ENCODE peak calls at places on chromosomes 5 and 9, in seven cellular contexts. E is stomach, S is sigmoid colon, W is GM12878, R is K562, D is SK-N-SH, V is transverse colon. K is an unnamed sample.

GRCh38 chr5:163846512-163846911 is 341.1 kb downstream of the MAT2B start:
- DNase-seq in V (no peak), E (no peak), D (no peak), W (no peak), R (no peak), S (no peak), K (no peak)

GRCh38 chr9:76223749-76224340 is 170.4 kb downstream of the RFK start:
- DNase-seq in S (no peak), V (no peak), R (no peak), D (no peak), W (no peak), E (no peak), K (no peak)

GRCh38 chr5:40616791-40617190 is 62.9 kb upstream of the PTGER4 start:
- DNase-seq in R (no peak), D (no peak), E (no peak), V (no peak), W (no peak), S (no peak), K (no peak)

GRCh38 chr5:179912951-179913350 is 5.3 kb upstream of the TBC1D9B start:
- DNase-seq in S (no peak), V (no peak), D (no peak), R (no peak), E (peak), W (no peak), K (no peak)

GRCh38 chr9:88583901-88584596 is 49.1 kb downstream of the NXNL2 start:
- DNase-seq in D (no peak), W (no peak), E (no peak), S (no peak), R (no peak), V (no peak), K (no peak)

GRCh38 chr5:77012601-77013000 is 17.6 kb upstream of the AGGF1 start:
- DNase-seq in D (no peak), V (no peak), W (no peak), E (no peak), R (no peak), S (no peak), K (no peak)

GRCh38 chr9:21060919-21061561 is 16.7 kb downstream of the IFNB1 start:
- DNase-seq in W (peak), R (no peak), E (no peak), S (no peak), V (peak), D (no peak), K (peak)

GRCh38 chr5:139272471-139273321 is 20.8 kb upstream of the MATR3 start:
- DNase-seq in D (no peak), V (peak), S (no peak), E (no peak), R (no peak), W (no peak), K (no peak)

GRCh38 chr5:142013734-142014495 is 1.1 kb upstream of the GNPDA1 start:
- DNase-seq in S (peak), W (no peak), R (peak), E (no peak), V (peak), D (no peak), K (peak)

GRCh38 chr5:150227606-150228273 is 37.9 kb downstream of the SLC6A7 start:
- DNase-seq in R (no peak), V (no peak), E (no peak), D (peak), S (no peak), W (no peak), K (no peak)

GRCh38 chr5:6585168-6585567 is 47.7 kb downstream of the NSUN2 start:
- DNase-seq in D (no peak), S (no peak), R (no peak), V (no peak), E (no peak), W (no peak), K (peak)

GRCh38 chr9:94145640-94146039 is 61.4 kb downstream of the PTPDC1 start:
- DNase-seq in R (peak), V (no peak), W (no peak), E (no peak), D (no peak), S (no peak), K (no peak)

GRCh38 chr5:72478684-72479083 is 28.5 kb downstream of the ZNF366 start:
- DNase-seq in D (no peak), S (no peak), R (no peak), W (no peak), V (no peak), E (no peak), K (no peak)

GRCh38 chr9:83583151-83584014 is 39.6 kb upstream of the IDNK start:
- DNase-seq in W (no peak), S (peak), E (peak), R (peak), V (peak), D (peak), K (peak)

GRCh38 chr5:34762321-34762871 is 76.6 kb upstream of the TTC23L start:
- DNase-seq in E (no peak), D (peak), S (no peak), W (no peak), R (no peak), V (no peak), K (no peak)

GRCh38 chr9:124478014-124478753 is 27.9 kb downstream of the ADGRD2 start:
- DNase-seq in S (no peak), V (no peak), R (no peak), W (no peak), E (no peak), D (peak), K (no peak)

GRCh38 chr5:36885149-36885548 is 8.6 kb downstream of the NIPBL start:
- DNase-seq in W (no peak), R (no peak), S (no peak), E (no peak), D (no peak), V (no peak), K (no peak)

GRCh38 chr9:12814877-12815237 is 40.0 kb downstream of the LURAP1L start:
- DNase-seq in D (no peak), S (no peak), V (no peak), R (no peak), W (no peak), E (no peak), K (no peak)

GRCh38 chr9:77218612-77219011 is 41.3 kb downstream of the VPS13A start:
- DNase-seq in V (no peak), S (no peak), W (no peak), E (no peak), D (no peak), R (no peak), K (no peak)

GRCh38 chr5:156934450-156935211 is 28.4 kb downstream of the TIMD4 start:
- DNase-seq in S (no peak), E (no peak), D (peak), R (no peak), V (peak), W (no peak), K (no peak)

GRCh38 chr5:92945630-92946097 is 635.4 kb downstream of the NR2F1-AS1 start:
- DNase-seq in R (no peak), W (no peak), E (no peak), V (no peak), D (no peak), S (no peak), K (no peak)

GRCh38 chr5:176994460-176995121 is 12.0 kb downstream of the UIMC1 start:
- DNase-seq in D (no peak), E (peak), R (peak), W (peak), V (peak), S (no peak), K (no peak)

GRCh38 chr5:59276886-59277514 is 616.5 kb downstream of the PDE4D start:
- DNase-seq in V (peak), D (no peak), R (no peak), E (no peak), S (peak), W (no peak), K (no peak)

GRCh38 chr5:76808142-76808691 is 10.6 kb upstream of the F2RL1 start:
- DNase-seq in W (no peak), E (no peak), R (no peak), S (no peak), V (no peak), D (no peak), K (no peak)

GRCh38 chr5:119331566-119332095 is 24.2 kb upstream of the TNFAIP8 start:
- DNase-seq in D (no peak), W (no peak), V (no peak), E (no peak), R (no peak), S (no peak), K (no peak)

GRCh38 chr9:88460583-88461332 is 72.5 kb downstream of the SPIN1 start:
- DNase-seq in E (no peak), W (no peak), D (no peak), S (no peak), V (no peak), R (no peak), K (no peak)

GRCh38 chr5:119187776-119188529 is 117.1 kb downstream of the DMXL1 start:
- DNase-seq in R (no peak), D (no peak), S (no peak), W (no peak), V (no peak), E (no peak), K (no peak)

GRCh38 chr9:113599647-113600476 is 136.3 kb downstream of the RGS3 start:
- DNase-seq in R (no peak), W (no peak), E (no peak), V (no peak), S (no peak), D (no peak), K (no peak)

GRCh38 chr5:74865799-74866652 is at the start of gene FAM169A:
- DNase-seq in V (peak), E (peak), S (no peak), D (peak), R (no peak), W (no peak), K (no peak)

GRCh38 chr9:114588671-114589526 is 1.3 kb downstream of the ATP6V1G1 start:
- DNase-seq in D (no peak), V (no peak), S (no peak), E (no peak), W (no peak), R (no peak), K (no peak)

GRCh38 chr5:135013947-135014570 is 20.0 kb downstream of the PITX1 start:
- DNase-seq in V (no peak), R (no peak), W (no peak), S (peak), E (peak), D (no peak), K (no peak)

GRCh38 chr9:6703898-6704639 is 53.7 kb upstream of the KDM4C start:
- DNase-seq in W (no peak), R (no peak), E (peak), S (peak), V (peak), D (peak), K (no peak)

GRCh38 chr9:27634879-27635278 is 61.6 kb upstream of the C9orf72 start:
- DNase-seq in D (no peak), E (no peak), V (no peak), R (no peak), S (no peak), W (no peak), K (no peak)

GRCh38 chr5:178338750-178339144 is 106.1 kb upstream of the PHYKPL start:
- DNase-seq in W (no peak), V (no peak), E (no peak), R (no peak), D (no peak), S (no peak), K (no peak)
- TF ChIP-seq POLR2AphosphoS5 in W (no peak), V (no peak), E (no peak), R (no peak), D (no peak), S (no peak), K (no peak)

GRCh38 chr5:132365213-132365612 is 4.3 kb upstream of the SLC22A5 start:
- DNase-seq in R (peak), S (no peak), V (no peak), E (no peak), D (no peak), W (no peak), K (no peak)

GRCh38 chr5:132364319-132364718 is 5.2 kb upstream of the SLC22A5 start:
- DNase-seq in D (no peak), S (no peak), W (no peak), V (no peak), E (no peak), R (no peak), K (no peak)

GRCh38 chr5:132362086-132362485 is 7.4 kb upstream of the SLC22A5 start:
- DNase-seq in E (no peak), W (no peak), V (no peak), D (no peak), R (no peak), S (no peak), K (no peak)

GRCh38 chr5:132358760-132359159 is 10.8 kb upstream of the SLC22A5 start:
- DNase-seq in E (no peak), R (no peak), S (no peak), V (no peak), D (no peak), W (no peak), K (no peak)

GRCh38 chr5:132363431-132364112 is 5.9 kb upstream of the SLC22A5 start:
- DNase-seq in S (no peak), V (no peak), E (no peak), W (no peak), R (peak), D (no peak), K (no peak)
- TF ChIP-seq EP300 in S (peak), V (peak), E (no peak), W (no peak), R (no peak), D (no peak), K (peak)

GRCh38 chr5:108748354-108749129 is 845 bp downstream of the FER start:
- DNase-seq in R (peak), D (peak), V (peak), S (peak), E (peak), W (peak), K (peak)
- TF ChIP-seq POLR2AphosphoS5 in R (peak), D (peak), V (peak), S (peak), E (peak), W (peak), K (peak)

GRCh38 chr9:86795861-86796497 is 151.3 kb downstream of the GAS1 start:
- DNase-seq in D (no peak), E (no peak), W (no peak), R (no peak), S (peak), V (no peak), K (peak)

GRCh38 chr9:86788456-86788855 is 158.8 kb downstream of the GAS1 start:
- DNase-seq in D (no peak), R (no peak), E (no peak), W (no peak), S (no peak), V (no peak), K (peak)

GRCh38 chr9:86794356-86795046 is 152.8 kb downstream of the GAS1 start:
- DNase-seq in R (no peak), V (no peak), D (peak), E (no peak), W (no peak), S (no peak), K (peak)

GRCh38 chr9:86795047-86795437 is 152.3 kb downstream of the GAS1 start:
- DNase-seq in W (no peak), D (no peak), S (no peak), R (no peak), V (no peak), E (no peak), K (peak)

GRCh38 chr9:86792136-86792535 is 155.2 kb downstream of the GAS1 start:
- DNase-seq in R (no peak), D (no peak), V (no peak), W (no peak), S (no peak), E (no peak), K (no peak)
- TF ChIP-seq EP300 in R (no peak), D (peak), V (no peak), W (no peak), S (no peak), E (no peak), K (no peak)